ENCODE peak calls at places on chromosomes 2 and 18, in eight cellular contexts. One of them, this sample, is unnamed.

GRCh38 chr2:186748354-186748753 is 54.5 kb downstream of the FAM171B start:
- DNase-seq in RWPE1: no peak
- DNase-seq in Panc1: no peak
- DNase-seq in AG04450: no peak
- DNase-seq in aorta: no peak
- DNase-seq in colonic mucosa: no peak
- DNase-seq in substantia nigra: no peak
- DNase-seq in CD8-positive, alpha-beta T cell: no peak
- DNase-seq in this sample: no peak

GRCh38 chr2:234550511-234551107 is 53.7 kb upstream of the ARL4C start:
- DNase-seq in RWPE1: peak; percentile 76
- DNase-seq in Panc1: peak; percentile 79
- DNase-seq in AG04450: peak; percentile 78
- DNase-seq in aorta: peak; percentile 74
- DNase-seq in colonic mucosa: peak; percentile 61
- DNase-seq in substantia nigra: peak; percentile 57
- DNase-seq in CD8-positive, alpha-beta T cell: peak; percentile 52
- DNase-seq in this sample: peak; percentile 35

GRCh38 chr2:128535928-128536327 is 217.3 kb upstream of the HS6ST1 start:
- DNase-seq in RWPE1: peak; percentile 53
- DNase-seq in Panc1: no peak
- DNase-seq in AG04450: peak; percentile 48
- DNase-seq in aorta: no peak
- DNase-seq in colonic mucosa: no peak
- DNase-seq in substantia nigra: no peak
- DNase-seq in CD8-positive, alpha-beta T cell: no peak
- DNase-seq in this sample: no peak

GRCh38 chr18:2958819-2959298 is 54.1 kb downstream of the LPIN2 start:
- DNase-seq in RWPE1: no peak
- DNase-seq in Panc1: no peak
- DNase-seq in AG04450: no peak
- DNase-seq in aorta: no peak
- DNase-seq in colonic mucosa: no peak
- DNase-seq in substantia nigra: no peak
- DNase-seq in CD8-positive, alpha-beta T cell: no peak
- DNase-seq in this sample: no peak

GRCh38 chr2:61620244-61621159 is 82.3 kb upstream of the XPO1 start:
- DNase-seq in RWPE1: peak; percentile 42
- DNase-seq in Panc1: peak; percentile 50
- DNase-seq in AG04450: peak; percentile 63
- DNase-seq in aorta: no peak
- DNase-seq in colonic mucosa: no peak
- DNase-seq in substantia nigra: no peak
- DNase-seq in CD8-positive, alpha-beta T cell: no peak
- DNase-seq in this sample: no peak

GRCh38 chr2:137237055-137237454 is 471.7 kb downstream of the THSD7B start:
- DNase-seq in RWPE1: no peak
- DNase-seq in Panc1: no peak
- DNase-seq in AG04450: no peak
- DNase-seq in aorta: no peak
- DNase-seq in colonic mucosa: no peak
- DNase-seq in substantia nigra: no peak
- DNase-seq in CD8-positive, alpha-beta T cell: no peak
- DNase-seq in this sample: no peak

GRCh38 chr2:94987074-94988020 is 38.2 kb upstream of the MAL start:
- DNase-seq in RWPE1: no peak
- DNase-seq in Panc1: no peak
- DNase-seq in AG04450: no peak
- DNase-seq in aorta: no peak
- DNase-seq in colonic mucosa: no peak
- DNase-seq in substantia nigra: no peak
- DNase-seq in CD8-positive, alpha-beta T cell: no peak
- DNase-seq in this sample: no peak

GRCh38 chr18:76402026-76402990 is 92.7 kb downstream of the ZNF516 start:
- DNase-seq in RWPE1: no peak
- DNase-seq in Panc1: no peak
- DNase-seq in AG04450: no peak
- DNase-seq in aorta: no peak
- DNase-seq in colonic mucosa: no peak
- DNase-seq in substantia nigra: no peak
- DNase-seq in CD8-positive, alpha-beta T cell: no peak
- DNase-seq in this sample: no peak

GRCh38 chr2:216989335-216990129 is 129.7 kb upstream of the TNP1 start:
- DNase-seq in RWPE1: no peak
- DNase-seq in Panc1: no peak
- DNase-seq in AG04450: no peak
- DNase-seq in aorta: no peak
- DNase-seq in colonic mucosa: no peak
- DNase-seq in substantia nigra: no peak
- DNase-seq in CD8-positive, alpha-beta T cell: no peak
- DNase-seq in this sample: no peak

GRCh38 chr2:196718796-196719564 is 79.5 kb downstream of the CCDC150 start:
- DNase-seq in RWPE1: no peak
- DNase-seq in Panc1: no peak
- DNase-seq in AG04450: peak; percentile 44
- DNase-seq in aorta: peak; percentile 42
- DNase-seq in colonic mucosa: no peak
- DNase-seq in substantia nigra: no peak
- DNase-seq in CD8-positive, alpha-beta T cell: no peak
- DNase-seq in this sample: no peak

GRCh38 chr18:13611058-13611615 is 115.2 kb downstream of the FAM210A start:
- DNase-seq in RWPE1: no peak
- DNase-seq in Panc1: no peak
- DNase-seq in AG04450: no peak
- DNase-seq in aorta: peak; percentile 75
- DNase-seq in colonic mucosa: no peak
- DNase-seq in substantia nigra: peak; percentile 84
- DNase-seq in CD8-positive, alpha-beta T cell: peak; percentile 56
- DNase-seq in this sample: no peak

GRCh38 chr18:29594494-29594893 is 1417.6 kb upstream of the CDH2 start:
- DNase-seq in RWPE1: no peak
- DNase-seq in Panc1: no peak
- DNase-seq in AG04450: no peak
- DNase-seq in aorta: no peak
- DNase-seq in colonic mucosa: no peak
- DNase-seq in substantia nigra: no peak
- DNase-seq in CD8-positive, alpha-beta T cell: no peak
- DNase-seq in this sample: no peak

GRCh38 chr18:40949138-40949949 is 1005.7 kb upstream of the PIK3C3 start:
- DNase-seq in RWPE1: no peak
- DNase-seq in Panc1: no peak
- DNase-seq in AG04450: no peak
- DNase-seq in aorta: no peak
- DNase-seq in colonic mucosa: no peak
- DNase-seq in substantia nigra: no peak
- DNase-seq in CD8-positive, alpha-beta T cell: no peak
- DNase-seq in this sample: no peak

GRCh38 chr2:129087133-129087813 is 768.6 kb upstream of the HS6ST1 start:
- DNase-seq in RWPE1: peak; percentile 83
- DNase-seq in Panc1: no peak
- DNase-seq in AG04450: no peak
- DNase-seq in aorta: no peak
- DNase-seq in colonic mucosa: no peak
- DNase-seq in substantia nigra: no peak
- DNase-seq in CD8-positive, alpha-beta T cell: no peak
- DNase-seq in this sample: no peak

GRCh38 chr2:31555967-31556706 is 24.6 kb downstream of the SRD5A2 start:
- DNase-seq in RWPE1: no peak
- DNase-seq in Panc1: no peak
- DNase-seq in AG04450: no peak
- DNase-seq in aorta: no peak
- DNase-seq in colonic mucosa: no peak
- DNase-seq in substantia nigra: no peak
- DNase-seq in CD8-positive, alpha-beta T cell: no peak
- DNase-seq in this sample: no peak

GRCh38 chr2:176166260-176166659 is 9.2 kb downstream of the HOXD3 start:
- DNase-seq in RWPE1: no peak
- DNase-seq in Panc1: no peak
- DNase-seq in AG04450: no peak
- DNase-seq in aorta: no peak
- DNase-seq in colonic mucosa: no peak
- DNase-seq in substantia nigra: no peak
- DNase-seq in CD8-positive, alpha-beta T cell: no peak
- DNase-seq in this sample: no peak

GRCh38 chr2:69340101-69340775 is 46.8 kb downstream of the GFPT1 start:
- DNase-seq in RWPE1: no peak
- DNase-seq in Panc1: no peak
- DNase-seq in AG04450: no peak
- DNase-seq in aorta: no peak
- DNase-seq in colonic mucosa: no peak
- DNase-seq in substantia nigra: no peak
- DNase-seq in CD8-positive, alpha-beta T cell: no peak
- DNase-seq in this sample: no peak

GRCh38 chr18:80178935-80179818 is 68.1 kb downstream of the PARD6G start:
- DNase-seq in RWPE1: peak; percentile 67
- DNase-seq in Panc1: no peak
- DNase-seq in AG04450: no peak
- DNase-seq in aorta: no peak
- DNase-seq in colonic mucosa: no peak
- DNase-seq in substantia nigra: no peak
- DNase-seq in CD8-positive, alpha-beta T cell: peak; percentile 18
- DNase-seq in this sample: no peak

GRCh38 chr2:98518106-98518505 is 73.4 kb downstream of the INPP4A start:
- DNase-seq in RWPE1: no peak
- DNase-seq in Panc1: no peak
- DNase-seq in AG04450: no peak
- DNase-seq in aorta: no peak
- DNase-seq in colonic mucosa: peak; percentile 37
- DNase-seq in substantia nigra: peak; percentile 30
- DNase-seq in CD8-positive, alpha-beta T cell: peak; percentile 64
- DNase-seq in this sample: no peak

GRCh38 chr18:58942486-58942885 is 77.8 kb downstream of the ZNF532 start:
- DNase-seq in RWPE1: no peak
- DNase-seq in Panc1: no peak
- DNase-seq in AG04450: no peak
- DNase-seq in aorta: no peak
- DNase-seq in colonic mucosa: no peak
- DNase-seq in substantia nigra: no peak
- DNase-seq in CD8-positive, alpha-beta T cell: no peak
- DNase-seq in this sample: no peak
- H3K27ac ChIP-seq in RWPE1: peak overlapping the region; percentile 39
- H3K27ac ChIP-seq in Panc1: peak overlapping the region; percentile 39
- H3K27ac ChIP-seq in AG04450: no peak overlapping the region
- H3K27ac ChIP-seq in aorta: no peak overlapping the region
- H3K27ac ChIP-seq in colonic mucosa: no peak overlapping the region
- H3K27ac ChIP-seq in substantia nigra: no peak overlapping the region
- H3K27ac ChIP-seq in CD8-positive, alpha-beta T cell: no peak overlapping the region
- H3K27ac ChIP-seq in this sample: no peak overlapping the region

DNA sequence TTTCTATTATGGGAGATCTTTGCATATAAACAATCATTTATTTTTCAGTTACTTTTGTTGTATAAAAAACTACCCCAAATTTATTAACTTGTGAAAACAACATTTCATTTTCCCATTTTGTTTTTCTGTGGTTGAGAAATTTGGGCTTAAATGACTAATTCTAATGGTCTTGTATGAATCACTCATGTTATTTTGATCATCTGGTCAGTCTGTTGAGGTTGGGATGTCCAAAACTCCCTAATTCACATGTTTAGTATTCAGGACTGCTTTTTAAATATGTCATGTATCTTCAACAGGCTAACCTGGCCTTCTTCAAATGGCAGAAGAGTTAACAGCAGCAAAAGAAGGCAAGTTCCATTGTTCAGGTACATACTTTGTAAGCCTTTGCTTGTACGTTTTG is 788.1 kb downstream of the TRIB2 start:
- DNase-seq in RWPE1: no peak
- DNase-seq in Panc1: no peak
- DNase-seq in AG04450: no peak
- DNase-seq in aorta: no peak
- DNase-seq in colonic mucosa: no peak
- DNase-seq in substantia nigra: no peak
- DNase-seq in CD8-positive, alpha-beta T cell: no peak
- DNase-seq in this sample: no peak
- H3K27ac ChIP-seq in RWPE1: no peak overlapping the region
- H3K27ac ChIP-seq in Panc1: no peak overlapping the region
- H3K27ac ChIP-seq in AG04450: no peak overlapping the region
- H3K27ac ChIP-seq in aorta: no peak overlapping the region
- H3K27ac ChIP-seq in colonic mucosa: no peak overlapping the region
- H3K27ac ChIP-seq in substantia nigra: no peak overlapping the region
- H3K27ac ChIP-seq in CD8-positive, alpha-beta T cell: no peak overlapping the region
- H3K27ac ChIP-seq in this sample: no peak overlapping the region

GRCh38 chr18:11992096-11992785 is 10.9 kb downstream of the IMPA2 start:
- DNase-seq in RWPE1: no peak
- DNase-seq in Panc1: no peak
- DNase-seq in AG04450: no peak
- DNase-seq in aorta: peak; percentile 24
- DNase-seq in colonic mucosa: no peak
- DNase-seq in substantia nigra: no peak
- DNase-seq in CD8-positive, alpha-beta T cell: no peak
- DNase-seq in this sample: no peak

GRCh38 chr18:11991021-11991770 is 9.9 kb downstream of the IMPA2 start:
- DNase-seq in RWPE1: no peak
- DNase-seq in Panc1: no peak
- DNase-seq in AG04450: no peak
- DNase-seq in aorta: peak; percentile 17
- DNase-seq in colonic mucosa: no peak
- DNase-seq in substantia nigra: no peak
- DNase-seq in CD8-positive, alpha-beta T cell: no peak
- DNase-seq in this sample: no peak

GRCh38 chr18:11994708-11995444 is 13.6 kb downstream of the IMPA2 start:
- DNase-seq in RWPE1: no peak
- DNase-seq in Panc1: no peak
- DNase-seq in AG04450: no peak
- DNase-seq in aorta: peak; percentile 32
- DNase-seq in colonic mucosa: peak; percentile 57
- DNase-seq in substantia nigra: no peak
- DNase-seq in CD8-positive, alpha-beta T cell: no peak
- DNase-seq in this sample: no peak

GRCh38 chr18:11994346-11994707 is 13.0 kb downstream of the IMPA2 start:
- DNase-seq in RWPE1: peak; percentile 65
- DNase-seq in Panc1: no peak
- DNase-seq in AG04450: no peak
- DNase-seq in aorta: peak; percentile 56
- DNase-seq in colonic mucosa: peak; percentile 71
- DNase-seq in substantia nigra: no peak
- DNase-seq in CD8-positive, alpha-beta T cell: no peak
- DNase-seq in this sample: no peak

GRCh38 chr18:11993264-11993916 is 12.1 kb downstream of the IMPA2 start:
- DNase-seq in RWPE1: no peak
- DNase-seq in Panc1: no peak
- DNase-seq in AG04450: no peak
- DNase-seq in aorta: peak; percentile 33
- DNase-seq in colonic mucosa: no peak
- DNase-seq in substantia nigra: no peak
- DNase-seq in CD8-positive, alpha-beta T cell: no peak
- DNase-seq in this sample: no peak
- H3K27ac ChIP-seq in RWPE1: peak overlapping the region; percentile 75
- H3K27ac ChIP-seq in Panc1: no peak overlapping the region
- H3K27ac ChIP-seq in AG04450: peak overlapping the region; percentile 11
- H3K27ac ChIP-seq in aorta: no peak overlapping the region
- H3K27ac ChIP-seq in colonic mucosa: peak overlapping the region; percentile 60
- H3K27ac ChIP-seq in substantia nigra: no peak overlapping the region
- H3K27ac ChIP-seq in CD8-positive, alpha-beta T cell: no peak overlapping the region
- H3K27ac ChIP-seq in this sample: no peak overlapping the region

DNA sequence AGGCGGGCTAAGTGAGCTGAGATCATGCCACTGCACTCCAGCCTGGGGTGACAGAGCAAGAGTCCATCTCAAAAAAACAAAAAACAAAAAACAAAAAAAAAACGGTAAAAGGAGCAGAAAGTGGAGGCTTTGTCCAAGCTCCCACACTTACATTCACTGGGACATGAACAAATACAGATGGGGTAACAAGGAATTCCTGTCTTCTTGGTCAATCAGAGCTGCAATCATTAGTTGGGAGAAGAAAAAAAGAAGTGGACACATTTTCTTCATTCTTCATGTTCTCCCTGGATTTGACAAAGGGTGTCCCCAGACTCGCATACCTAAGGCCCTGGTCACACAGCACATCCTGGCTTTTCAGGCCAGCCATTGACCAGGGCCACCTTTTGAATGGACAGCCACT is 124.6 kb downstream of the SOCS6 start:
- DNase-seq in RWPE1: no peak
- DNase-seq in Panc1: no peak
- DNase-seq in AG04450: no peak
- DNase-seq in aorta: no peak
- DNase-seq in colonic mucosa: no peak
- DNase-seq in substantia nigra: no peak
- DNase-seq in CD8-positive, alpha-beta T cell: no peak
- DNase-seq in this sample: no peak
- H3K27ac ChIP-seq in RWPE1: no peak overlapping the region
- H3K27ac ChIP-seq in Panc1: peak overlapping the region; percentile 100
- H3K27ac ChIP-seq in AG04450: no peak overlapping the region
- H3K27ac ChIP-seq in aorta: no peak overlapping the region
- H3K27ac ChIP-seq in colonic mucosa: no peak overlapping the region
- H3K27ac ChIP-seq in substantia nigra: no peak overlapping the region
- H3K27ac ChIP-seq in CD8-positive, alpha-beta T cell: no peak overlapping the region
- H3K27ac ChIP-seq in this sample: no peak overlapping the region

This sample was measured in caudate nucleus.